ENCODE peak calls at places on chromosome 16, in nine cellular contexts. One of them, this sample, is unnamed.

GRCh38 chr16:66478733-66479511 is 51.8 kb downstream of the BEAN1 start:
- DNase-seq in IMR-90: peak
- DNase-seq in uterus: peak
- DNase-seq in osteoblast: peak
- DNase-seq in mammary epithelial cell: peak
- DNase-seq in psoas muscle: peak
- DNase-seq in epithelial cell of proximal tubule: no peak
- DNase-seq in foreskin fibroblast: peak
- DNase-seq in A549: peak
- DNase-seq in this sample: no peak

GRCh38 chr16:70572050-70572925 is 48.7 kb downstream of the SF3B3 start:
- DNase-seq in foreskin fibroblast: no peak
- DNase-seq in epithelial cell of proximal tubule: no peak
- DNase-seq in psoas muscle: no peak
- DNase-seq in IMR-90: no peak
- DNase-seq in osteoblast: peak
- DNase-seq in mammary epithelial cell: no peak
- DNase-seq in uterus: no peak
- DNase-seq in A549: no peak
- DNase-seq in this sample: no peak

GRCh38 chr16:88971371-88972097 is 5.5 kb downstream of the CBFA2T3 start:
- DNase-seq in mammary epithelial cell: no peak
- DNase-seq in uterus: no peak
- DNase-seq in epithelial cell of proximal tubule: no peak
- DNase-seq in IMR-90: no peak
- DNase-seq in osteoblast: no peak
- DNase-seq in A549: no peak
- DNase-seq in psoas muscle: no peak
- DNase-seq in foreskin fibroblast: no peak
- DNase-seq in this sample: no peak

GRCh38 chr16:19396555-19397011 is 21.1 kb upstream of the TMC5 start:
- DNase-seq in uterus: no peak
- DNase-seq in epithelial cell of proximal tubule: no peak
- DNase-seq in mammary epithelial cell: peak
- DNase-seq in A549: no peak
- DNase-seq in foreskin fibroblast: no peak
- DNase-seq in osteoblast: no peak
- DNase-seq in IMR-90: no peak
- DNase-seq in psoas muscle: no peak
- DNase-seq in this sample: no peak

GRCh38 chr16:84448444-84448843 is 56.0 kb downstream of the MEAK7 start:
- DNase-seq in IMR-90: no peak
- DNase-seq in A549: no peak
- DNase-seq in foreskin fibroblast: no peak
- DNase-seq in mammary epithelial cell: no peak
- DNase-seq in epithelial cell of proximal tubule: no peak
- DNase-seq in psoas muscle: no peak
- DNase-seq in osteoblast: no peak
- DNase-seq in uterus: no peak
- DNase-seq in this sample: no peak

GRCh38 chr16:28587386-28587785 is 9.5 kb downstream of the SULT1A2 start:
- DNase-seq in foreskin fibroblast: no peak
- DNase-seq in IMR-90: no peak
- DNase-seq in osteoblast: peak
- DNase-seq in A549: peak
- DNase-seq in psoas muscle: no peak
- DNase-seq in epithelial cell of proximal tubule: no peak
- DNase-seq in uterus: no peak
- DNase-seq in mammary epithelial cell: peak
- DNase-seq in this sample: no peak

GRCh38 chr16:85503642-85504224 is 109.4 kb upstream of the GSE1 start:
- DNase-seq in A549: no peak
- DNase-seq in uterus: no peak
- DNase-seq in epithelial cell of proximal tubule: no peak
- DNase-seq in foreskin fibroblast: no peak
- DNase-seq in mammary epithelial cell: no peak
- DNase-seq in osteoblast: no peak
- DNase-seq in IMR-90: no peak
- DNase-seq in psoas muscle: no peak
- DNase-seq in this sample: no peak

GRCh38 chr16:79698341-79698753 is 97.8 kb upstream of the MAF start:
- DNase-seq in psoas muscle: peak
- DNase-seq in osteoblast: no peak
- DNase-seq in uterus: peak
- DNase-seq in epithelial cell of proximal tubule: no peak
- DNase-seq in mammary epithelial cell: no peak
- DNase-seq in IMR-90: peak
- DNase-seq in foreskin fibroblast: peak
- DNase-seq in A549: no peak
- DNase-seq in this sample: peak

GRCh38 chr16:23974223-23974622 is 138.4 kb downstream of the PRKCB start:
- DNase-seq in mammary epithelial cell: no peak
- DNase-seq in A549: no peak
- DNase-seq in foreskin fibroblast: no peak
- DNase-seq in epithelial cell of proximal tubule: no peak
- DNase-seq in osteoblast: no peak
- DNase-seq in IMR-90: no peak
- DNase-seq in uterus: no peak
- DNase-seq in psoas muscle: no peak
- DNase-seq in this sample: no peak

GRCh38 chr16:12499032-12499735 is 304.5 kb downstream of the CPPED1 start:
- DNase-seq in epithelial cell of proximal tubule: no peak
- DNase-seq in uterus: no peak
- DNase-seq in mammary epithelial cell: no peak
- DNase-seq in osteoblast: no peak
- DNase-seq in foreskin fibroblast: no peak
- DNase-seq in A549: no peak
- DNase-seq in psoas muscle: no peak
- DNase-seq in IMR-90: no peak
- DNase-seq in this sample: no peak

GRCh38 chr16:4935231-4935855 is 1.6 kb downstream of the PPL start:
- DNase-seq in mammary epithelial cell: peak
- DNase-seq in uterus: peak
- DNase-seq in A549: no peak
- DNase-seq in foreskin fibroblast: peak
- DNase-seq in osteoblast: peak
- DNase-seq in psoas muscle: peak
- DNase-seq in IMR-90: no peak
- DNase-seq in epithelial cell of proximal tubule: no peak
- DNase-seq in this sample: peak

GRCh38 chr16:4934591-4934990 is 2.4 kb downstream of the PPL start:
- DNase-seq in foreskin fibroblast: no peak
- DNase-seq in osteoblast: peak
- DNase-seq in epithelial cell of proximal tubule: no peak
- DNase-seq in A549: no peak
- DNase-seq in IMR-90: no peak
- DNase-seq in mammary epithelial cell: no peak
- DNase-seq in psoas muscle: no peak
- DNase-seq in uterus: no peak
- DNase-seq in this sample: no peak

GRCh38 chr16:4937782-4938682 is 1.1 kb upstream of the PPL start:
- DNase-seq in uterus: no peak
- DNase-seq in psoas muscle: no peak
- DNase-seq in IMR-90: no peak
- DNase-seq in osteoblast: peak
- DNase-seq in epithelial cell of proximal tubule: no peak
- DNase-seq in A549: no peak
- DNase-seq in mammary epithelial cell: peak
- DNase-seq in foreskin fibroblast: no peak
- DNase-seq in this sample: no peak

GRCh38 chr16:4936991-4937781 is at the start of gene PPL:
- DNase-seq in osteoblast: peak
- DNase-seq in mammary epithelial cell: peak
- DNase-seq in foreskin fibroblast: no peak
- DNase-seq in uterus: peak
- DNase-seq in IMR-90: no peak
- DNase-seq in A549: no peak
- DNase-seq in epithelial cell of proximal tubule: no peak
- DNase-seq in psoas muscle: peak
- DNase-seq in this sample: no peak

DNA sequence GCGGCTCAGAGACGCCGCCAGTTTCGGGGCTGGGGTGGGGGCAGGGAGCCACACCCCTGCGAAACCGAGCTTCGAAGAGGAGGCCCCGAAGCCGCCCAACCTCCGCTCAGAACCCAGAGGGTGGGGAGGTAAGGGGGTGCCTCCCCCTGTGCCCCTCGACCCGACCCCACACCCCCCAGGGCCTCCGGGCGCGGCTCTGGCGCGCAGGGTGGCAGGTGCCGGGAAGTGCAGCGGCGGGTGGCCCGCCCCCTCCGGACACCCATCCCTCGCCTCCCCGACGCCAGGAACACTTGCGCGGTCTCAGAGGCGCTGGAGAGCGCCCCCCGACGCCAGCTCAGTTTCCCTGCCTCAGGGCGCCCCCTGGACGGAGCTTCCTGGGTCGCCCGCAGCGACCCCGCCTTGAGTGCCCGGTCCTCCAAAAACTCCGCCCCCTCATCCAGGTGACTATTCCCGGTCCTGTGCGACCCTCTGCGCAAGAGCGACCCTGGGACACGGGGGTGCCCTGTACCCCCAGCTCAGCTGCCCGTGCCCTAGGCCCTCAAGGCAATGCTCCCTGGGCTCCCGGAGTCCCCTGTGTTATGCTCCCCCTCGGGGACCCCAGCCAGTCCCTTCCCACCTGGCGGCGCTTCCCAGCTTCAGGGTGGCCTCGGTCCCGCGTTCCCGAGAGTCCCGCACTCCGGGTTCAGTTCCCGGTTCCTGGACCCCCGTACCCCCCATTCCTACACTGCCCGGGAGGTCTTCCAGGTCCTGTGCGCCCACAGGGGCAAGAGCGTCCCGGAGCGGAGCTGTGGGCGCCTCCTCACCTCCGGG is 562 bp downstream of the PPL start:
- DNase-seq in osteoblast: peak
- DNase-seq in mammary epithelial cell: peak
- DNase-seq in psoas muscle: peak
- DNase-seq in foreskin fibroblast: no peak
- DNase-seq in uterus: peak
- DNase-seq in A549: no peak
- DNase-seq in IMR-90: no peak
- DNase-seq in epithelial cell of proximal tubule: no peak
- DNase-seq in this sample: no peak
- TF ChIP-seq CTCF in osteoblast: no peak
- TF ChIP-seq CTCF in mammary epithelial cell: peak
- TF ChIP-seq CTCF in psoas muscle: peak
- TF ChIP-seq CTCF in foreskin fibroblast: peak
- TF ChIP-seq CTCF in uterus: no peak
- TF ChIP-seq CTCF in A549: peak
- TF ChIP-seq CTCF in IMR-90: peak
- TF ChIP-seq CTCF in epithelial cell of proximal tubule: peak
- TF ChIP-seq CTCF in this sample: no peak

GRCh38 chr16:53504161-53504663 is 1.2 kb upstream of the AKTIP start:
- DNase-seq in osteoblast: no peak
- DNase-seq in uterus: peak
- DNase-seq in epithelial cell of proximal tubule: no peak
- DNase-seq in psoas muscle: peak
- DNase-seq in foreskin fibroblast: peak
- DNase-seq in IMR-90: peak
- DNase-seq in A549: no peak
- DNase-seq in mammary epithelial cell: peak
- DNase-seq in this sample: no peak
- H3K4me3 ChIP-seq in osteoblast: peak
- H3K4me3 ChIP-seq in uterus: peak
- H3K4me3 ChIP-seq in epithelial cell of proximal tubule: peak
- H3K4me3 ChIP-seq in psoas muscle: peak
- H3K4me3 ChIP-seq in foreskin fibroblast: peak
- H3K4me3 ChIP-seq in IMR-90: peak
- H3K4me3 ChIP-seq in A549: peak
- H3K4me3 ChIP-seq in mammary epithelial cell: peak
- H3K4me3 ChIP-seq in this sample: peak

DNA sequence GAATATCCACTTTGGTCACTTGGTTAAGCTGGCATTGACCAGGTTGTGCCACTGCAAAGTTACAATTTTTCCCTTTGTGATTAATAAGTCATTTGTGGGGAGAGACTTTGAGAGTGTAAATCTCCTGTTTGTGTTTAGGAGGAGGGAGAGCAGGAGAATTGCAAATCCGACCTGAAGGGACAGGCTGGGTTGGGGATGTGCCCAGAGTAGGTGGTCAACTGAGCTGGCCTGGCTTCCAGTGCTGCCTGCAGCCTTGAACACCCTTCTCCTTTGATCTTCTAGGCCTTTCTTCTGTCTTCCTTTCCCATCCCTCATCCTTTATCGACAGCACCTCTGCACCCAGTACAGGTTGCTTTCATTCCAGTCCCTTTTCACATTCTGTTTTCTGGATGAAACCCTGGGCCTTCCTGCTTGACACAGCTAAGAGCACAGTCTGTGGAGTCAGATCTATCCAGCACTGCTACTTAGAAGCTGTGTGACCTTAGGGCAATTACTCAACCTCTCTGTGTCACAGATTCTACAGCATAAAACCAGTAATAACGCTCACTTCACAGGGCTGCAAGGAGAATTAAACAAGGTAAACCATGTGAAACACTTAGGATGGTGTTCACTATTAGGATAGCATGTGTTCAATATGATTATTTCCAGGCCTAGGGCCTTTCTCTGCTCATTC is 969 bp upstream of the CSNK2A2 start:
- DNase-seq in A549: no peak
- DNase-seq in psoas muscle: no peak
- DNase-seq in mammary epithelial cell: no peak
- DNase-seq in osteoblast: no peak
- DNase-seq in foreskin fibroblast: no peak
- DNase-seq in IMR-90: no peak
- DNase-seq in uterus: no peak
- DNase-seq in epithelial cell of proximal tubule: no peak
- DNase-seq in this sample: no peak
- TF ChIP-seq CTCF in A549: no peak
- TF ChIP-seq CTCF in psoas muscle: no peak
- TF ChIP-seq CTCF in mammary epithelial cell: no peak
- TF ChIP-seq CTCF in osteoblast: no peak
- TF ChIP-seq CTCF in foreskin fibroblast: no peak
- TF ChIP-seq CTCF in IMR-90: no peak
- TF ChIP-seq CTCF in uterus: no peak
- TF ChIP-seq CTCF in epithelial cell of proximal tubule: no peak
- TF ChIP-seq CTCF in this sample: no peak

DNA sequence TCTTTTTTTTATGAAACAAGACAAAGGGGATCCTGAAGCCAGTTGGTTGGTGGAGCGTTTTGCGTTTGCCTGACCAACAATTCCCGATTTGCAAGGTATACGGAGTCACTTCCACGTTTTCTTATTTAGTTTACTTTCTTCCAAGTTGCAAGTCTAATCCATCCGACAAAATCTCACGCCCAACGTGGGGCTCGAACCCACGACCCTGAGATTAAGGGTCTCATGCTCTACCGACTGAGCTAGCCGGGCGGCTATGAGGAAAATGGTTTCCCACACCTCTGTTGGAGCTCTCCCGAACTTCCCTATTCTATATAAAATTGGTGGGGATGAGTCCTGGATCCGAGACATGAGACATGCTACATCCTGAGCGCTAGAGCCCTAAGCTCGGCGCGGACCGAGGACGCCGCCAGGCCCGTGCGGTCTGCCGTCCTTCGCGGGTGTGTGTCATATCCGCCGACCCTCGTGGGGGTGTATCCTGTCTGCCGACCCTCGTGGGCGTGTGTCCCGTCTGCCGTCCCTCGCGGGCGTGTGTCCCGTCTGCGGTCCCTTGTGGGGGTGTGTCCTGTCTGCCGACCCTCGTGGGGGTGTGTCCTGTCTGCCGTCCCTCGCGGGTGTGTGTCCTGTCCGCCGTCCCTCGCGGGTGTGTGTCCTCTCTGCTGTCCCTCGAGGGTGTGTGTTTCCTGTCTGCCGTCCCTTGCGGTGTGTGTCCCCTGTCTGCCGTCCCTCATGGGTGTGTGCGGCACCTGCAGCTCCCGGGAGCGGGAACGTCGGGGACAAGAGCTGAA is 22.6 kb downstream of the ZNF213 start:
- DNase-seq in epithelial cell of proximal tubule: peak
- DNase-seq in foreskin fibroblast: peak
- DNase-seq in osteoblast: peak
- DNase-seq in psoas muscle: peak
- DNase-seq in A549: peak
- DNase-seq in mammary epithelial cell: peak
- DNase-seq in IMR-90: peak
- DNase-seq in uterus: peak
- DNase-seq in this sample: peak
- H3K4me3 ChIP-seq in epithelial cell of proximal tubule: peak
- H3K4me3 ChIP-seq in foreskin fibroblast: peak
- H3K4me3 ChIP-seq in osteoblast: peak
- H3K4me3 ChIP-seq in psoas muscle: peak
- H3K4me3 ChIP-seq in A549: peak
- H3K4me3 ChIP-seq in mammary epithelial cell: peak
- H3K4me3 ChIP-seq in IMR-90: peak
- H3K4me3 ChIP-seq in uterus: peak
- H3K4me3 ChIP-seq in this sample: peak